ENCODE peak calls at places on chromosome 21, in four cellular contexts. E, T, A and Q are unnamed samples.

GRCh38 chr21:26888256-26888655 is 43.0 kb upstream of the ADAMTS1 start:
- DNase-seq in A (no peak), E (no peak), T (no peak), Q (no peak)

GRCh38 chr21:33198346-33199135 is 31.2 kb upstream of the IFNAR2 start:
- DNase-seq in A (no peak), T (no peak), E (no peak), Q (no peak)

GRCh38 chr21:38999148-38999547 is 184.1 kb downstream of the PSMG1 start:
- DNase-seq in E (no peak), T (no peak), A (no peak), Q (no peak)

GRCh38 chr21:45613396-45613795 is 30.1 kb upstream of the PCBP3 start:
- DNase-seq in T (no peak), E (no peak), A (peak; percentile 18), Q (no peak)

GRCh38 chr21:19541612-19542011 is 1138.0 kb upstream of the TMPRSS15 start:
- DNase-seq in A (no peak), T (no peak), E (no peak), Q (no peak)

GRCh38 chr21:44834951-44835646 is 17.2 kb upstream of the SUMO3 start:
- DNase-seq in A (no peak), E (no peak), T (no peak), Q (no peak)

GRCh38 chr21:46151989-46152938 is 3.1 kb downstream of the FTCD start:
- DNase-seq in T (peak; percentile 5), E (no peak), A (peak; percentile 24), Q (no peak)

GRCh38 chr21:46394819-46395152 is 63.9 kb upstream of the DIP2A start:
- DNase-seq in A (no peak), E (no peak), T (no peak), Q (no peak)

GRCh38 chr21:19120591-19120990 is 717.0 kb upstream of the TMPRSS15 start:
- DNase-seq in A (peak; percentile 60), T (no peak), E (no peak), Q (no peak)

GRCh38 chr21:32934829-32935228 is 90.9 kb upstream of the OLIG2 start:
- DNase-seq in E (no peak), T (no peak), A (peak; percentile 17), Q (no peak)

GRCh38 chr21:35020446-35020845 is 28.7 kb downstream of the RUNX1 start:
- DNase-seq in A (no peak), E (no peak), T (no peak), Q (no peak)

GRCh38 chr21:44089001-44089911 is 17.9 kb upstream of the PWP2 start:
- DNase-seq in T (no peak), E (no peak), A (no peak), Q (no peak)

GRCh38 chr21:35481005-35481404 is 431.9 kb upstream of the RUNX1 start:
- DNase-seq in E (no peak), A (no peak), T (no peak), Q (no peak)

GRCh38 chr21:26743524-26743923 is 101.7 kb downstream of the ADAMTS1 start:
- DNase-seq in T (no peak), A (no peak), E (no peak), Q (no peak)

GRCh38 chr21:45353200-45353599 is 51.8 kb upstream of the COL18A1 start:
- DNase-seq in E (no peak), A (no peak), T (no peak), Q (no peak)

GRCh38 chr21:43699933-43700599 is 18.9 kb upstream of the PDXK start:
- DNase-seq in E (peak; percentile 39), T (no peak), A (no peak), Q (no peak)

GRCh38 chr21:29748391-29749167 is 191.2 kb downstream of the GRIK1 start:
- DNase-seq in T (no peak), A (no peak), E (no peak), Q (no peak)

GRCh38 chr21:44571844-44572782 is 1.4 kb upstream of the KRTAP10-4 start:
- DNase-seq in T (no peak), A (no peak), E (no peak), Q (no peak)

GRCh38 chr21:44051462-44051941 is 39.4 kb downstream of the TRAPPC10 start:
- DNase-seq in E (no peak), T (no peak), A (no peak), Q (no peak)

GRCh38 chr21:34885636-34886553 is 163.2 kb downstream of the RUNX1 start:
- DNase-seq in E (peak; percentile 47), T (no peak), A (peak; percentile 44), Q (peak; percentile 39)

GRCh38 chr21:33449650-33450049 is 30.1 kb downstream of the TMEM50B start:
- DNase-seq in E (no peak), A (no peak), T (no peak), Q (no peak)

GRCh38 chr21:25507522-25507921 is 99.8 kb downstream of the MRPL39 start:
- DNase-seq in A (no peak), T (no peak), E (no peak), Q (peak; percentile 50)

GRCh38 chr21:21688877-21689276 is 690.7 kb downstream of the NCAM2 start:
- DNase-seq in A (peak; percentile 58), E (peak; percentile 21), T (no peak), Q (peak; percentile 48)

GRCh38 chr21:34813266-34813886 is 144.6 kb downstream of the CLIC6 start:
- DNase-seq in T (no peak), A (no peak), E (no peak), Q (peak; percentile 98)

GRCh38 chr21:36545776-36546511 is 66.0 kb upstream of the CLDN14 start:
- DNase-seq in A (no peak), T (no peak), E (no peak), Q (no peak)

GRCh38 chr21:36504067-36505058 is 24.4 kb upstream of the CLDN14 start:
- DNase-seq in E (peak; percentile 54), A (no peak), T (no peak), Q (peak; percentile 57)

GRCh38 chr21:37550618-37551405 is 184.2 kb downstream of the DYRK1A start:
- DNase-seq in T (no peak), A (no peak), E (no peak), Q (no peak)

GRCh38 chr21:32597205-32597604 is 11.9 kb upstream of the TCP10L start:
- DNase-seq in E (no peak), T (no peak), A (no peak), Q (peak; percentile 78)

GRCh38 chr21:32921632-32922230 is 104.0 kb upstream of the OLIG2 start:
- DNase-seq in A (peak; percentile 60), E (peak; percentile 24), T (no peak), Q (peak; percentile 27)

GRCh38 chr21:45910548-45911221 is 70.9 kb upstream of the COL6A1 start:
- DNase-seq in T (no peak), E (no peak), A (no peak), Q (peak; percentile 36)

GRCh38 chr21:45152265-45152746 is 77.9 kb downstream of the ADARB1 start:
- DNase-seq in T (no peak), E (peak; percentile 67), A (peak; percentile 71), Q (no peak)

DNA sequence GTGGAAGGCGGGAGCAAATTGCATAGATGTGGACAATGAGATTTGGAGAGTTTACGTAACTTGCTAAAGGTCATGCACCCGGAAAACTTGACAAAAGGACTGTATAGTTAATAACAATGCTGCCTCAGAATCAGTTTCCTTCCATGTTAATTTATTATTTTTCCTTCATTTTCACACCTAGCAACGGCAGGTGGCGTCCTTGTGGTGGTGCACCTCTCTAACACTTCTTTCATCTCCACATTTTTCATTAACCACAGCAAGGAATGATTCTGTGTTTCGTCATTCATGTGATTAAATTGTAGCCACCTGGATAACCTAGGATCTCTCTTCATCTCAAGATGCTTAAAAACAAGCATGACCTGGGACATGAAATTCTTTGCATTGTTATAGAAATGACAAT is 2133.0 kb downstream of the NCAM2 start:
- DNase-seq in E (no peak), T (no peak), A (no peak), Q (peak; percentile 33)
- TF ChIP-seq CTCF in E (no peak), T (peak; percentile 47), A (peak; percentile 61), Q (peak; percentile 20)

GRCh38 chr21:41879190-41879998 is at the start of gene PRDM15:
- DNase-seq in E (peak; percentile 89), A (peak; percentile 84), T (peak; percentile 77), Q (peak; percentile 69)

GRCh38 chr21:41878831-41879189 is 334 bp downstream of the PRDM15 start:
- DNase-seq in E (peak; percentile 80), A (peak; percentile 69), T (peak; percentile 62), Q (peak; percentile 73)

GRCh38 chr21:41876928-41877652 is 2.1 kb downstream of the PRDM15 start:
- DNase-seq in T (no peak), E (no peak), A (no peak), Q (no peak)

GRCh38 chr21:41876396-41876795 is 2.7 kb downstream of the PRDM15 start:
- DNase-seq in E (no peak), A (no peak), T (no peak), Q (no peak)

GRCh38 chr21:41877901-41878830 is 978 bp downstream of the PRDM15 start:
- DNase-seq in T (no peak), A (no peak), E (no peak), Q (peak; percentile 64)
- TF ChIP-seq CTCF in T (no peak), A (no peak), E (no peak), Q (no peak)

GRCh38 chr21:15730484-15731242 is 881 bp downstream of the USP25 start:
- DNase-seq in E (no peak), T (no peak), A (no peak), Q (peak; percentile 31)

GRCh38 chr21:15731243-15731613 is 1.4 kb downstream of the USP25 start:
- DNase-seq in T (no peak), A (no peak), E (no peak), Q (peak; percentile 62)

GRCh38 chr21:15729346-15729673 is 472 bp upstream of the USP25 start:
- DNase-seq in T (no peak), E (no peak), A (no peak), Q (peak; percentile 63)

GRCh38 chr21:15728046-15728445 is 1.7 kb upstream of the USP25 start:
- DNase-seq in A (no peak), E (no peak), T (no peak), Q (no peak)

DNA sequence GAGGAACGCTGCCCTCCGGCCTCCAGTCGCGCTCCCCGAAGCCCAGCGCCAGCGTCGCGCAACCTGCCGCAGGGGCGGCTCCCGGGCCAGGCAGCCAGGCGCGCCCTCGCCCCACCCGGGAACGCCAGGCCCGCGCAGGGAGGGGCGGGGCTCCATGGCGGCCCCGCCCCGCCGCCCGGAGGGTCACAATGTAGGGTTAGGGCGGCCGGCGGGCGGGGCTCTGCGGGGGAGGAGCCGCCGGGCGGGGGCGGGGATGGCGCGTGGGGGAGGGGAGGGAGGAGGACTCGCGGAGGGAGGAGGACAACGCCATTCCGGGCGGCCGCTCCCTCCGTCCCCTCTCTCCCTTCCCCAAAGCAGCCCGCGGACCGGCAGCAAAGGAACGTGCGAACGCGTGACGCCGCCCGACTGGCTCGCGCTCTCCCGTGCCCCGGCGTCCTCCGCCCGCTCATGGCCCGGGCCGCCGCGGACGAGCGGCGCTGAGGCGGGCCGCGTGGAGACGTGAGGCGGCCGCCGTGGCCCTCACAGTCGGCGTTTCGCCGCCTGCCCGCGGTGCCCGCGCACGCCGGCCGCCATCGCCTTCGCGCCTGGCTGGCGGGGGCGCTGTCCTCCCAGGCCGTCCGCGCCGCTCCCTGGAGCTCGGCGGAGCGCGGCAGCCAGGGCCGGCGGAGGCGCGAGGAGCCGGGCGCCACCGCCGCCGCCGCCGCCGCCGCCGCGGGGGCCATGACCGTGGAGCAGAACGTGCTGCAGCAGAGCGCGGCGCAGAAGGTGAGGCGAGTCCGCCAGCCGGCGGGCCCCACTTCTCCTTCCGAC is at the start of gene USP25:
- DNase-seq in E (peak; percentile 89), A (peak; percentile 89), T (peak; percentile 87), Q (peak; percentile 87)
- TF ChIP-seq CTCF in E (no peak), A (no peak), T (peak; percentile 17), Q (no peak)

DNA sequence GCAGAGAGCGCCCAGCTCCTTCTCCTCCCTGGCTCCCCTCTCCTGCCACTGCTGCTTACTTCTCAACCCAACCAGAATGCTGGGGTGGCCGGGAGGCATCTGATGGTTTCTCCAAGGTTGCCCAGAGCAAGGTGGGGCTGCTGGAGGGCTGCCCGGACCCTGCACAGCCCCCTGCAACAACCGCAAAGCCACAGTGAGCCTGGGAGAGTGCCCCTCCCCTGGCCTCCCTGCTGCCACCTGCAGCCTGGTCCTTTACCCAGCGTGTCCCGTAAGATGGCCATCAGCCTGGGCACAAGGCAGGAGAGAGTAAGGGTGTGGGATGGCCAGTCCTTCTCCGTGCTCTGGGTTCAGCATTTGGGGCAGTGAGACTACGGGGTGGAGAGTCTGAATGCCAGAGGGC is 17.0 kb downstream of the MX2 start:
- DNase-seq in A (no peak), E (no peak), T (no peak), Q (no peak)
- TF ChIP-seq CTCF in A (peak; percentile 25), E (no peak), T (no peak), Q (no peak)